ENCODE peak calls at places on chromosomes 3 and 15, in seven cellular contexts. B is SK-N-SH, T is breast epithelium, H is lower lobe of right lung, J is WERI-Rb-1, Q is heart right ventricle, K is brain microvascular endothelial cell. D is an unnamed sample.

GRCh38 chr3:38960953-38961622 is 90.7 kb downstream of the SCN11A start:
- DNase-seq in T (no peak), J (peak), B (peak), K (peak), Q (peak), H (no peak), D (peak)

GRCh38 chr3:79930196-79930595 is 162.4 kb upstream of the ROBO1 start:
- DNase-seq in J (no peak), K (no peak), H (no peak), T (no peak), B (no peak), Q (no peak), D (no peak)

GRCh38 chr3:133038089-133038730 is at the start of gene TMEM108:
- DNase-seq in H (peak), T (peak), Q (peak), B (peak), K (peak), J (peak), D (peak)

GRCh38 chr3:154656496-154656895 is 226.5 kb upstream of the GPR149 start:
- DNase-seq in Q (no peak), T (no peak), J (no peak), K (no peak), B (no peak), H (no peak), D (no peak)

GRCh38 chr3:45313743-45314403 is 74.5 kb upstream of the LARS2 start:
- DNase-seq in K (no peak), H (no peak), T (no peak), J (no peak), B (no peak), Q (no peak), D (no peak)

GRCh38 chr3:160956785-160957184 is 148.4 kb downstream of the B3GALNT1 start:
- DNase-seq in T (no peak), Q (no peak), J (no peak), H (no peak), B (no peak), K (peak), D (no peak)

GRCh38 chr3:42670670-42671069 is 14.7 kb upstream of the KLHL40 start:
- DNase-seq in J (no peak), B (no peak), H (no peak), T (no peak), K (no peak), Q (no peak), D (no peak)

GRCh38 chr3:87167634-87168456 is 59.3 kb upstream of the CHMP2B start:
- DNase-seq in J (peak), Q (peak), H (no peak), T (no peak), B (peak), K (peak), D (peak)

GRCh38 chr3:4988815-4989648 is 9.8 kb downstream of the BHLHE40 start:
- DNase-seq in T (peak), H (no peak), Q (peak), K (no peak), J (peak), B (no peak), D (no peak)

GRCh38 chr3:9301798-9302197 is 52.4 kb upstream of the SRGAP3 start:
- DNase-seq in H (no peak), Q (no peak), T (no peak), J (no peak), B (no peak), K (no peak), D (no peak)

GRCh38 chr3:55157736-55158135 is 229.9 kb upstream of the LRTM1 start:
- DNase-seq in K (no peak), Q (no peak), J (no peak), B (no peak), T (no peak), H (no peak), D (no peak)

GRCh38 chr3:145058483-145058882 is 1086.9 kb downstream of the DIPK2A start:
- DNase-seq in T (no peak), K (no peak), Q (no peak), J (no peak), B (no peak), H (no peak), D (no peak)

GRCh38 chr3:106144051-106144450 is 275.2 kb upstream of the CBLB start:
- DNase-seq in J (no peak), B (no peak), Q (no peak), T (no peak), H (no peak), K (no peak), D (no peak)

GRCh38 chr15:101611580-101612299 is 40.4 kb downstream of the TM2D3 start:
- DNase-seq in K (no peak), J (no peak), T (no peak), B (peak), H (no peak), Q (no peak), D (no peak)

GRCh38 chr3:117788086-117788485 is 1078.5 kb downstream of the TUSC7 start:
- DNase-seq in T (no peak), H (no peak), Q (no peak), K (peak), B (no peak), J (no peak), D (no peak)

GRCh38 chr15:45343258-45343860 is 35.0 kb downstream of the GATM start:
- DNase-seq in Q (no peak), B (no peak), J (no peak), T (no peak), K (no peak), H (no peak), D (no peak)

GRCh38 chr3:134482622-134483021 is 3.2 kb downstream of the ANAPC13 start:
- DNase-seq in T (no peak), K (no peak), J (no peak), H (no peak), Q (no peak), B (no peak), D (no peak)

GRCh38 chr3:119598410-119599098 is 869 bp downstream of the PLA1A start:
- DNase-seq in H (no peak), K (no peak), B (no peak), T (no peak), Q (no peak), J (no peak), D (no peak)

GRCh38 chr15:50210462-50211264 is 28.7 kb downstream of the SLC27A2 start:
- DNase-seq in K (no peak), B (no peak), Q (no peak), H (no peak), T (no peak), J (peak), D (peak)

GRCh38 chr15:80526556-80527340 is 122.6 kb downstream of the ARNT2 start:
- DNase-seq in K (peak), Q (peak), H (no peak), B (no peak), T (no peak), J (no peak), D (no peak)

GRCh38 chr3:196569003-196569516 is 600 bp downstream of the FBXO45 start:
- DNase-seq in T (peak), K (peak), H (peak), Q (no peak), J (peak), B (no peak), D (peak)

GRCh38 chr15:101530224-101530958 is 40.9 kb upstream of the PCSK6 start:
- DNase-seq in H (no peak), K (no peak), B (peak), J (no peak), Q (no peak), T (peak), D (no peak)

GRCh38 chr3:23404241-23404640 is 201.1 kb downstream of the UBE2E2 start:
- DNase-seq in J (no peak), K (no peak), T (no peak), B (no peak), H (no peak), Q (no peak), D (no peak)

GRCh38 chr3:37556789-37557301 is 304.8 kb upstream of the CTDSPL start:
- DNase-seq in K (no peak), B (no peak), T (no peak), Q (no peak), J (no peak), H (no peak), D (no peak)

GRCh38 chr15:32888221-32888761 is 170.5 kb downstream of the GREM1 start:
- DNase-seq in T (no peak), H (no peak), K (no peak), Q (no peak), J (no peak), B (no peak), D (no peak)

GRCh38 chr15:32766101-32766500 is 48.3 kb downstream of the GREM1 start:
- DNase-seq in K (no peak), H (no peak), B (no peak), T (no peak), J (no peak), Q (no peak), D (no peak)

GRCh38 chr3:107431048-107431297 is 53.7 kb downstream of the CCDC54 start:
- DNase-seq in B (no peak), K (no peak), H (no peak), Q (peak), T (peak), J (no peak), D (peak)

GRCh38 chr15:52392008-52392687 is 96.5 kb upstream of the MYO5C start:
- DNase-seq in H (no peak), B (no peak), T (no peak), Q (no peak), K (no peak), J (no peak), D (no peak)

GRCh38 chr3:112770026-112770626 is 76.5 kb downstream of the CD200R1L start:
- DNase-seq in B (no peak), T (no peak), Q (peak), K (peak), H (no peak), J (no peak), D (no peak)

GRCh38 chr15:53753813-53754212 is 5.7 kb downstream of the WDR72 start:
- DNase-seq in T (no peak), J (no peak), H (no peak), Q (no peak), K (no peak), B (no peak), D (no peak)

GRCh38 chr15:70566047-70566835 is 197.1 kb downstream of the UACA start:
- DNase-seq in T (peak), K (peak), H (no peak), J (no peak), B (no peak), Q (no peak), D (no peak)

GRCh38 chr15:45751629-45752028 is 116.8 kb downstream of the SQOR start:
- DNase-seq in J (no peak), H (no peak), T (no peak), B (no peak), Q (no peak), K (no peak), D (no peak)

GRCh38 chr3:71307884-71308697 is 275.4 kb downstream of the FOXP1 start:
- DNase-seq in K (no peak), J (no peak), T (no peak), H (no peak), B (no peak), Q (no peak), D (no peak)
- H3K27ac ChIP-seq in K (no peak), J (no peak), T (no peak), H (no peak), B (no peak), Q (peak), D (no peak)

GRCh38 chr3:121943434-121943833 is 49.2 kb downstream of the SLC15A2 start:
- DNase-seq in B (no peak), Q (no peak), K (no peak), J (no peak), T (no peak), H (no peak), D (no peak)

GRCh38 chr3:121941592-121941991 is 47.4 kb downstream of the SLC15A2 start:
- DNase-seq in Q (no peak), H (no peak), B (no peak), T (no peak), K (no peak), J (no peak), D (no peak)

GRCh38 chr3:121942116-121942786 is 48.0 kb downstream of the SLC15A2 start:
- DNase-seq in B (no peak), Q (no peak), J (no peak), K (no peak), H (no peak), T (no peak), D (peak)
- H3K4me3 ChIP-seq in B (no peak), Q (no peak), J (no peak), K (no peak), H (no peak), T (no peak), D (no peak)

GRCh38 chr3:149659173-149659468 is 1.3 kb upstream of the WWTR1 start:
- DNase-seq in K (no peak), T (peak), B (no peak), Q (no peak), J (no peak), H (peak), D (no peak)

GRCh38 chr3:149657458-149657795 is 398 bp downstream of the WWTR1 start:
- DNase-seq in B (no peak), K (peak), T (peak), J (no peak), Q (peak), H (peak), D (peak)

GRCh38 chr3:149657796-149658443 is at the start of gene WWTR1:
- DNase-seq in K (peak), B (peak), Q (peak), H (peak), T (peak), J (no peak), D (peak)

GRCh38 chr3:149660462-149660861 is 2.6 kb upstream of the WWTR1 start:
- DNase-seq in T (no peak), K (no peak), J (no peak), Q (no peak), B (no peak), H (no peak), D (no peak)

DNA sequence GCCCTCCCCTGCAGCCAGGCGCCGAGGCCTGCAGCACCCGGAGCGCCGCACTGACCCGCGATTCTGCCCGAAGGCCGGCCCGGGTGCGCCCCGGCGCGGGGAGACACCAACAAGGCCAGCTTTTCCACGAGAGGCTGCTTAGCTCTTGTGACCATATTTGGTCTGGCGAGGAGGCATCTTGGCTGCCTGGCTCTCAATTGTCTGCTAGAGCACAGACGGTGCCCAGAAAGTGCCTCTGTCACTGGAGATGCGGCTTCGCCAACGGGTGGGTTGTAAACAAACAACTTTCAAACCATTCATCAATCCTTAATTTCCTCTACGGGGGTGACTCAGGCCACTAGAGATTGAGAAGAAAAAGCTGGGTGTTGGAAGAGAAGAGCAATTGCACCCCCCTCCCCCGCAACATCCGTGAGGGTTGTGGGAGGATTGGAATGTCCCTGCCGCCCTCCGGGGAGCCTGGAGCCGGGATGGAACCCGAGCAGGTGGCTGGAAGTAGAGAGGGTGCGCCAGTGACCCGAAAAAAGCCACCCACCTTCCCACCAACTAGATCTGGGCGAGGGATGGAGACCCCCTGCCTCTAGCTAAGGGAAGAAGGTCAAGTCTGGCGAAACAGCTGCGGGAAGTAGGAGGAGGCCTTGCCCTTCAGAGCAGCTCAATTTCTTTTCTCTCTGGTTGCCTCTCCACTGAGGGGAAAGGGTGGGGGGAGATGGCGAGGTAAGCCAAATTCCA is 783 bp upstream of the WWTR1 start:
- DNase-seq in B (peak), K (peak), Q (peak), J (peak), T (peak), H (peak), D (peak)
- TF ChIP-seq CTCF in B (peak), K (peak), Q (peak), J (no peak), T (no peak), H (peak), D (no peak)

GRCh38 chr3:110579841-110580550 is 491.6 kb upstream of the NECTIN3 start:
- DNase-seq in K (peak), H (no peak), T (no peak), Q (no peak), J (no peak), B (no peak), D (no peak)

GRCh38 chr3:110575702-110576101 is 495.9 kb upstream of the NECTIN3 start:
- DNase-seq in B (no peak), T (no peak), K (no peak), H (no peak), J (no peak), Q (no peak), D (no peak)

GRCh38 chr3:110577856-110578255 is 493.8 kb upstream of the NECTIN3 start:
- DNase-seq in J (no peak), H (no peak), Q (no peak), T (no peak), K (no peak), B (no peak), D (no peak)

GRCh38 chr3:110576962-110577361 is 494.7 kb upstream of the NECTIN3 start:
- DNase-seq in T (no peak), K (peak), H (no peak), J (no peak), B (no peak), Q (no peak), D (no peak)
- H3K27ac ChIP-seq in T (no peak), K (peak), H (no peak), J (no peak), B (peak), Q (no peak), D (no peak)

GRCh38 chr3:127700406-127700805 is 27.7 kb downstream of the ABTB1 start:
- DNase-seq in Q (no peak), B (no peak), T (no peak), J (no peak), H (peak), K (no peak), D (no peak)

GRCh38 chr3:127699098-127699945 is 26.6 kb downstream of the ABTB1 start:
- DNase-seq in B (no peak), T (no peak), Q (no peak), K (no peak), H (peak), J (peak), D (no peak)

GRCh38 chr3:127699946-127700300 is 27.2 kb downstream of the ABTB1 start:
- DNase-seq in J (no peak), Q (no peak), H (no peak), K (no peak), T (no peak), B (no peak), D (no peak)

GRCh38 chr3:127698264-127699097 is 25.7 kb downstream of the ABTB1 start:
- DNase-seq in H (peak), T (no peak), Q (no peak), J (no peak), B (no peak), K (no peak), D (no peak)

DNA sequence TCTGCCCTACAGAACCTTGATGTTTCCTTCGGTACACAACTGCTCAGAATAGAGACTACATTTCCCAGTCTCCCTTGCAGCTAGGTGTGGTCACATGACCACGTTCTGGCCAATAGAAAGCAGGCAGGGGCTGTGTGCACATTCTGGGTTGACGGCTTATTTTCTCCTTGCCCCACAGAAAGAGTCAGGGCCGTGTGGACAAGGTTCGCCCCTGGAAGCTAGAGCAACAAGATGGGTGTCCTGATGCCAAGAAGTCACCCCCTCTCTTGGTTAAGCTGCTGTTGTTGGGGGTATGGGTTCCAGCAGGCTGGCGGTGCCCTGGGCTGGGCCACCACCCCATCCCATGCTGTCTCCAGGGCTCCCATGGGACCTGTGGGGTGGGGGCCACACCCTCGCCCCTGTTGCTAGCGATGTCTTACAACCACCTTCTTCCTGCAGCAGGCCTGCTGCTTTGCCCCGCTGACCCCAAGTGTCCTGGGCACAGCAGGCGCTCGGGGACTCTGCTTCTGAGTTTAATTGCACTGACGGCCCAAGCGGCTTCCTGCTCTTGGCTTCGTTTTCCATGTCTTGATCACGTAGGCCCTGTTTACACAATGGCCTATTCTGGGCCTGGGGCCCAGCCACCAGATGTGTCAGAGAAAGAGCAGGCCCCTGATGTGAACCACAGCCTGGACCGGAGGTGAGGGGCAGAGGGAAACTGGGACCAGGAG is 24.9 kb downstream of the ABTB1 start:
- DNase-seq in H (peak), B (peak), K (peak), T (peak), Q (peak), J (peak), D (peak)
- H3K4me3 ChIP-seq in H (peak), B (no peak), K (no peak), T (peak), Q (peak), J (peak), D (no peak)

DNA sequence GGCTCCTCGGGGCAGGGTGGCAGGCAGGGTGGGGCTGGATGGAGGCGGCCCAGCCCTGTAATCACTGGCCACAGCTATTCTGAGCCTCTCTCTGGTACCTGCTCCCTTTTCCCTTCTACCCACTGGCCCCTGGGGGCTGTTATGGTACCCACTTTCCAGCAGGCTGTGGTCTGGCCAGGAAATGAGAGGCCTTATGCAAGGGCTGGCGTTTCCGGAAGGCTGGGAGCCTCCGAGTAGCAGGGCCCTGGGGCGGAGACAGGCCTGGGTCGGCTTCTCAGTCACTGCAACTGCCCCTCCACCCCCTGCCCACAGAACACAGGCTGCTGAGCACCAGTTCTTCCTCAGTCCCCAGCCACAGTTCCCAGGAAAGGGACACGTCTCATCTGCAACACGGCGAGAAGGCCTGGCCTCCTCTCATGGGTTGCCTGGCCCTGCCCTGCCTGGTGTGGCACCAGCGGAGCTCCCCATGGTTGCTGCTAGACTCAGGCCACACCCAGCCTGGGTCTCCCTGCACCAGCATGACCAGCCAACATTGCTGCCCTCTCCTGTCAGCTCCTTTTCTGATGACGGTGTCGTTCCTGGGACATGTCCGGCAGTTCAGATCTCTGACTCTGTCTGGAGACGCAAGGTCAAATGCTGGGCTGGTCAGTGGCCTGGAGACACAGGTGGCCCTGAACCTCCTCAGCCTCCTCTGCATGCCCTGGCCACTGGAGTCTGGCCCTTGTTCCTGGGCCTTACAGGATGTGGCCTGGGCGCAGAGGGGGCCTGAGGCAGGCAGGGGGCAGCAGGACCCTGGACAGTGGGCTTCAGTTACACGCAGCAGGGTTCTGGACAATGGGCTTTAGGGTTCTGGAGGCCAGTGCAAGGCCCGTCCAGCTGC is 6.5 kb downstream of the CHST13 start:
- DNase-seq in T (no peak), H (peak), B (no peak), J (no peak), K (no peak), Q (no peak), D (no peak)
- TF ChIP-seq CTCF in T (no peak), H (no peak), B (no peak), J (peak), K (peak), Q (no peak), D (no peak)

GRCh38 chr3:12895391-12896205 is 54.2 kb upstream of the RPL32 start:
- DNase-seq in K (no peak), B (no peak), H (no peak), Q (no peak), T (no peak), J (peak), D (no peak)
- H3K27ac ChIP-seq in K (no peak), B (no peak), H (no peak), Q (peak), T (no peak), J (no peak), D (no peak)